ENCODE peak calls at places on chromosomes 13 and 19, in five cellular contexts. Q, T, H, Z and B are unnamed samples.

GRCh38 chr13:30373727-30374126 is 48.6 kb upstream of the UBE2L5 start:
- DNase-seq in T (no peak), Z (no peak), H (no peak), Q (peak), B (peak)

GRCh38 chr13:24692541-24692940 is 12.3 kb downstream of the ATP12A start:
- DNase-seq in T (no peak), Q (no peak), Z (no peak), H (no peak), B (no peak)

GRCh38 chr13:93861818-93862217 is 617.7 kb downstream of the DCT start:
- DNase-seq in Z (no peak), Q (no peak), H (no peak), T (no peak), B (no peak)

GRCh38 chr19:19642506-19643157 is 825 bp downstream of the GMIP start:
- DNase-seq in Q (peak), T (no peak), Z (peak), H (no peak), B (no peak)

GRCh38 chr13:113650731-113651148 is 7.3 kb downstream of the ATP4B start:
- DNase-seq in H (peak), Z (no peak), T (no peak), Q (peak), B (peak)

GRCh38 chr13:99295488-99296252 is 11.5 kb downstream of the GPR183 start:
- DNase-seq in Z (no peak), H (no peak), T (no peak), Q (no peak), B (no peak)

GRCh38 chr19:50402544-50403301 is 16.0 kb upstream of the SPIB start:
- DNase-seq in Q (no peak), T (no peak), Z (no peak), H (no peak), B (peak)

GRCh38 chr13:27708325-27708724 is 84.0 kb upstream of the GSX1 start:
- DNase-seq in H (no peak), Z (no peak), T (no peak), Q (no peak), B (no peak)

GRCh38 chr19:31316201-31316951 is 32.9 kb downstream of the TSHZ3 start:
- DNase-seq in Z (peak), H (no peak), T (no peak), Q (peak), B (no peak)

GRCh38 chr13:24039621-24040475 is 120.7 kb upstream of the SPATA13 start:
- DNase-seq in Q (no peak), H (no peak), Z (no peak), T (no peak), B (no peak)

GRCh38 chr13:112562786-112563383 is 25.1 kb downstream of the TUBGCP3 start:
- DNase-seq in H (no peak), Z (no peak), T (no peak), Q (no peak), B (no peak)

GRCh38 chr19:1794424-1795185 is 17.5 kb downstream of the ATP8B3 start:
- DNase-seq in Z (no peak), Q (no peak), T (no peak), H (no peak), B (no peak)

GRCh38 chr13:63436288-63436687 is 2020.6 kb upstream of the PCDH20 start:
- DNase-seq in T (no peak), H (no peak), Z (no peak), Q (no peak), B (no peak)

GRCh38 chr13:27976362-27977177 is 7.5 kb upstream of the CDX2 start:
- DNase-seq in T (no peak), Z (no peak), H (no peak), Q (no peak), B (no peak)

GRCh38 chr19:492091-492531 is 4.2 kb upstream of the MADCAM1 start:
- DNase-seq in Q (no peak), H (no peak), Z (no peak), T (no peak), B (peak)

GRCh38 chr13:61148691-61149332 is 266.8 kb downstream of the PCDH20 start:
- DNase-seq in T (no peak), Z (no peak), H (no peak), Q (no peak), B (no peak)

GRCh38 chr13:100566543-100566942 is 22.0 kb downstream of the GGACT start:
- DNase-seq in H (no peak), T (no peak), Z (no peak), Q (no peak), B (no peak)

DNA sequence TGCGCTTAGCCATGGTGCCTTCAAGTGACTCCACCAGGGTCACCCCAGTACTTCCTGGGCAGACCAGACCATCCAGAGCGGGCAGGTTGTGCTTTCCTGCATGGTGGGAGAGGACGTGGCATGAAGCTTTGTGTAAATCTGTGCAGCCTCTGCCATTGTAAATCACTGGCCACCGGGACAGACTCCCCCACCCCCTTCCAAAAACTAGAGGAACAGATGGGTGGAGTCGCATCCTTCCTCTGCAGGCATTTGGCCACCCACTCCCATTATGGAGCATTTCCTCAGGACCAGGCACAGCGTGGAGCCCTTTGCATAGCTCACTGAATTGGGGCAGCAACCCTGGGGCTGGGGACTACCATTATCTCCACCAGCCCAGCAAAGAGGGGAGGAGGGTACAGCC is 8.2 kb downstream of the BCKDHA start:
- DNase-seq in T (no peak), H (no peak), Q (no peak), Z (no peak), B (no peak)
- H3K4me3 ChIP-seq in T (no peak), H (no peak), Q (no peak), Z (no peak), B (no peak)

GRCh38 chr19:6540918-6541689 is 10.3 kb downstream of the TNFSF9 start:
- DNase-seq in Q (no peak), T (no peak), Z (no peak), H (no peak), B (no peak)

GRCh38 chr19:6535558-6536137 is 4.8 kb downstream of the TNFSF9 start:
- DNase-seq in T (no peak), Q (no peak), H (no peak), Z (no peak), B (no peak)

GRCh38 chr19:6543866-6544347 is 13.1 kb downstream of the TNFSF9 start:
- DNase-seq in Q (no peak), Z (no peak), T (no peak), H (no peak), B (no peak)

GRCh38 chr19:6536138-6536671 is 5.4 kb downstream of the TNFSF9 start:
- DNase-seq in H (no peak), Q (peak), T (peak), Z (peak), B (peak)

DNA sequence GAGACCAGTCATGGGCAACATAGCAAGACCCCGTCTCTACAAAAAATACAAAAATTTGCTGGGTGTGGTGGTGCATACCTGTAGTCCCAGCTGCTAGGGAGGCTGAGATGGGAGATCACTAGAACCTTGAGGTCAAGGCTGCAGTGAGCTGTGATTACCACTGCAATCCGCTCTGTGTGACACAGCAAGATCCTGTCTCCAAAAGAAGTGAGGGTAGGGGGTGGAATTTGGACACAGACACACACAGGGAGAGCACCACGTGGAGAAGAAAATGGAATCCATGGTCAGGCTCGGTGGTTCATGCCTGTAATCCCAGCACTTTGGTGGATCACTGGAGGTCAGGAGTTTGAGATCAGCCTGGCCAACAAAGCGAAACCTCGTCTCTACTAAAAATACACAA is 8.7 kb downstream of the TNFSF9 start:
- DNase-seq in Q (no peak), H (no peak), T (no peak), Z (no peak), B (no peak)
- TF ChIP-seq POLR2AphosphoS5 in Q (no peak), H (no peak), T (no peak), Z (no peak), B (no peak)

GRCh38 chr13:67341406-67341805 is 111.3 kb upstream of the PCDH9 start:
- DNase-seq in Z (no peak), T (no peak), H (no peak), Q (no peak), B (no peak)

DNA sequence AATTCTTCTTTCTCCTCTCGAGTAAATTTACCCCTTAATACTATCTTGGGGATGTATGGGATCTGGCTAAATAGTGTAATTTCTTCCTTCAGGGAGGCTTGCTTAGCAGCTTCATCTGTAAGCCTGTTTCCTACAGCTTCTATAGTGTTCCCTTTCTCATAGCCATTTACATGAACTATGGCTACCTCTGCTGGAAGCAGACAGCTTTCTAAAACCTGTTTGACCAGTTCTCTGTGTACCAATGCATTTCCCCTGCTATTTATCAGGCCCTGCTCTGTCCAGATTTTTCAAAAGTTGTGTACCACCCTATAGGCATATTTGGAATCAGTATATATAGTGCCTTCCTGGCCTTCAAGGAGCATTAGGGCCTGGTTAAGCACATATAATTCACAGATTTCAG is 113.6 kb upstream of the PCDH9 start:
- DNase-seq in Z (no peak), T (no peak), Q (no peak), H (no peak), B (no peak)
- TF ChIP-seq CTCF in Z (no peak), T (no peak), Q (no peak), H (no peak), B (no peak)

DNA sequence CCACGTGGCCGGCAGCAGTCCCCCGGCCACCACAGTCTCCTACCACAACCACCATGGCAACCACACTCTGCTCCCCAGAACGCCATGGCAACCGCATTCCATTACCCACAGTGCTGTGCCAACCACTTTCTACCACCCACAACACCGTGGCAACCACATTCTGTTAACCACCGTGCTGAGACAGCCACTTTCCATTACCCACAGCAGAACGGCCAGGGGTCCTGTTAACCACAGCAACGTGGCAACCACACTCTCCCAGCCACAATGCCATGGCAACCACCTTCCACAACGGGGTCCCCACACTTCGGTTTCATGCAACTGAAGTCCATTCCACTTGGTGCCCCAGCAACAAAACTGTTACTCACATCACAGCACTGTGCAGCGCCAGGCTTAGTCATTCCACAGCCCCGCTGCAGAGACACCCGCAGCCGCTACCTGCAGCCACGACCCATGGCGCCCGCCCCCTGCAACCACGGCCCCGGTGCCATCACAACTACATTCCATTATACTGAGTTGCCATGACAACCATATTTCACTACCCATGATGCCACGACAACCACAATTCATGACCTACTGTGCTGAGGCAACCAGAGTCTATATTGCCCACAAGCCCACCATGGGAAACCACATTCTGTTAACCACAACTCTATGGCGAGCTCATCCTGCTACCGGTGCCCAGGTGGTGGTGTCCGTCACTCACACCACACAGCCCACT is 10.0 kb downstream of the DPF1 start:
- DNase-seq in Z (no peak), H (no peak), Q (no peak), T (no peak), B (no peak)
- H3K4me3 ChIP-seq in Z (no peak), H (no peak), Q (no peak), T (no peak), B (no peak)

DNA sequence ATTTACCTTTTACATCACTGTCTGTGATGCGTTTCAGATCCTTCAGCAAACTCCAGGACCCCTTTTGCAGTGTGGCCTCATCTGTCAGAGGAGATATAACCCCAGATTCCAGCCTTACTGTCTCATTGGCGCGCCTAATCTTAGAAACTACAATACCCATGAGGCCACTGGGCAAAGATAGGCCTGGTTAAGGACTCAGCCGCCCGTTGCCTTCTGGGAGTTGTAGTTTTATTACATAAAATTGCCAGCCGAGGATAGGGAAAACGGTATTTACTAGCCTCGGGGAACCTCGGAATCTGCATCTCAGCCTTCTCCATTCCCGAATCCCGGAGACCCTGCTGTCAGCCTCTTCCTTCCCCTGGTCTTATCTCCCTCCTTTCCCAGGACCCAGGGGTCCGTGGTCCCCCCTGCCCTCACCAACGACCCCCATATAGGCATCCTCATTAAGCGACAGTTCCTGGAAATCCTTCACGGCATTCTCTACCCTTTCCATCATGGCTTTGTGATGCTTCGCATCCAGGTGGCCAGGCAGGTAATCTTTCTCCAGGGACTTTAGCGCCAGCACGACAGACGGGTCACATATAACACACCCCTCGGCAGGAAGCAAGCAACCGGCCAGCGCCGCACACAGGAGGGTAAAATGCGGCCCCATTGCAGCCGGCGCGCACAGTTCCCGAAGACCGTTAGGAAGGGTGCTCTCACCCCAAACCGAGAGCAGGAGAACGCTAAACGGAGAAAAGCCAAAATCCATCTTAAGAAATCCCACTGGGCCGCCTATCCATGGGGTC is 1.3 kb downstream of the IZUMO1 start:
- DNase-seq in Z (no peak), T (no peak), H (no peak), Q (peak), B (no peak)
- TF ChIP-seq POLR2AphosphoS5 in Z (no peak), T (peak), H (no peak), Q (no peak), B (no peak)

GRCh38 chr13:49084961-49085360 is 109.2 kb downstream of the FNDC3A start:
- DNase-seq in Z (no peak), H (no peak), Q (no peak), T (no peak), B (no peak)
- TF ChIP-seq CTCF in Z (no peak), H (no peak), Q (no peak), T (no peak), B (no peak)

DNA sequence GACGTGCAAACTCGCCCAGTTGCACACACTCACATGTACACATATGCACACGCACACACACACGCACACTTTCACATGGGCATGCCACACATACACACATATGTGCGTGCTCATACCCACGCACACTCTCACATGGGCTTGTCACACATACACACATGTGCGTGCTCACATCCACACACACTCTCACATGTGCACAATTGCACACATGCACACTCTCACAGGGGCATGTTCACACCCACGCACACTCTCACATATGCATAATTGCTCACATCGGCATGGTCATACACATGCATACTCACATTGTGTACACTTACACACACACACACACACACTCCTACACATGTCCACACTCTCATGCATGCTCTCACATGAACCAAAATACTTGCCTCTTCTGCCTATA is 32.8 kb upstream of the PEPD start:
- DNase-seq in Q (no peak), H (peak), Z (no peak), T (no peak), B (no peak)
- H3K4me3 ChIP-seq in Q (no peak), H (no peak), Z (no peak), T (no peak), B (no peak)